ENCODE peak calls at places on chromosomes 12 and 14, in four cellular contexts. O, E, L and J are unnamed samples.

GRCh38 chr12:109027767-109028166 is 6.9 kb upstream of the SVOP start:
- DNase-seq in O (no peak), E (no peak), L (no peak), J (no peak)

GRCh38 chr14:103541494-103541943 is 12.5 kb downstream of the TRMT61A start:
- DNase-seq in O (no peak), E (no peak), L (no peak), J (no peak)

GRCh38 chr12:110373025-110373876 is 30.3 kb downstream of the ANAPC7 start:
- DNase-seq in O (no peak), E (no peak), L (no peak), J (no peak)

GRCh38 chr12:6943387-6943718 is 263 bp upstream of the RNU7-1 start:
- DNase-seq in O (no peak), E (peak; percentile 97), L (peak; percentile 91), J (peak; percentile 88)

GRCh38 chr12:116265361-116266128 is 11.9 kb downstream of the MED13L start:
- DNase-seq in O (no peak), E (no peak), L (no peak), J (no peak)

GRCh38 chr14:29150659-29151058 is 384.1 kb downstream of the FOXG1 start:
- DNase-seq in O (no peak), E (no peak), L (no peak), J (no peak)

GRCh38 chr12:27970391-27970980 is 2.0 kb downstream of the PTHLH start:
- DNase-seq in O (no peak), E (no peak), L (peak; percentile 79), J (no peak)

GRCh38 chr14:42683690-42684089 is 1077.0 kb downstream of the LRFN5 start:
- DNase-seq in O (no peak), E (no peak), L (no peak), J (no peak)

GRCh38 chr14:79256311-79256879 is 954.9 kb downstream of the DIO2 start:
- DNase-seq in O (no peak), E (no peak), L (no peak), J (no peak)

GRCh38 chr12:78918221-78918620 is 53.6 kb downstream of the SYT1 start:
- DNase-seq in O (no peak), E (no peak), L (peak; percentile 22), J (no peak)

GRCh38 chr14:75333523-75334190 is 55.0 kb downstream of the FOS start:
- DNase-seq in O (no peak), E (no peak), L (no peak), J (no peak)

GRCh38 chr12:47276253-47277070 is 196.7 kb upstream of the AMIGO2 start:
- DNase-seq in O (peak; percentile 36), E (no peak), L (no peak), J (peak; percentile 29)

DNA sequence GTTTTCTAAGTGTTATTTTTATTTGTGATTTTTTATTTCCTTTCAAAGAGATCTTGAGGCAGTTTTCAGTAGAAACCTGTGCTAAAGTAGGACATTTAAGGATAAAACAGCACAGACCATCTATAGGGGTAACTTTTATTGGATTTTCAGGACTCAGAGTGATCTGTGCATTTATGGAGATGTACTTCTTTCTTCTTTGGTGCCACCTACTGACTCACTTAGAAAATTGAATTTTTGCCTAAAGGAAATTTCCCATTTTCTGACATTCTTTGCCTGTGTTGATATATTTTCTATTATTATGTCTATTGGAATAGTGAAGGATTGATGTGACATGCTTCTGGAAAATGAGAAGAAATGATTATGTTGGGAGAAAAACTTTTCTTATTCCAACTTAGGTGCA is 113.0 kb downstream of the UNC79 start:
- DNase-seq in O (no peak), E (peak; percentile 3), L (peak; percentile 42), J (peak; percentile 10)
- TF ChIP-seq PBX3 in O (no peak), E (no peak), L (no peak), J (no peak)

GRCh38 chr12:12439636-12440035 is 82.8 kb downstream of the BORCS5 start:
- DNase-seq in O (no peak), E (peak; percentile 41), L (no peak), J (peak; percentile 87)
- TF ChIP-seq PBX3 in O (peak; percentile 11), E (peak; percentile 27), L (no peak), J (no peak)

DNA sequence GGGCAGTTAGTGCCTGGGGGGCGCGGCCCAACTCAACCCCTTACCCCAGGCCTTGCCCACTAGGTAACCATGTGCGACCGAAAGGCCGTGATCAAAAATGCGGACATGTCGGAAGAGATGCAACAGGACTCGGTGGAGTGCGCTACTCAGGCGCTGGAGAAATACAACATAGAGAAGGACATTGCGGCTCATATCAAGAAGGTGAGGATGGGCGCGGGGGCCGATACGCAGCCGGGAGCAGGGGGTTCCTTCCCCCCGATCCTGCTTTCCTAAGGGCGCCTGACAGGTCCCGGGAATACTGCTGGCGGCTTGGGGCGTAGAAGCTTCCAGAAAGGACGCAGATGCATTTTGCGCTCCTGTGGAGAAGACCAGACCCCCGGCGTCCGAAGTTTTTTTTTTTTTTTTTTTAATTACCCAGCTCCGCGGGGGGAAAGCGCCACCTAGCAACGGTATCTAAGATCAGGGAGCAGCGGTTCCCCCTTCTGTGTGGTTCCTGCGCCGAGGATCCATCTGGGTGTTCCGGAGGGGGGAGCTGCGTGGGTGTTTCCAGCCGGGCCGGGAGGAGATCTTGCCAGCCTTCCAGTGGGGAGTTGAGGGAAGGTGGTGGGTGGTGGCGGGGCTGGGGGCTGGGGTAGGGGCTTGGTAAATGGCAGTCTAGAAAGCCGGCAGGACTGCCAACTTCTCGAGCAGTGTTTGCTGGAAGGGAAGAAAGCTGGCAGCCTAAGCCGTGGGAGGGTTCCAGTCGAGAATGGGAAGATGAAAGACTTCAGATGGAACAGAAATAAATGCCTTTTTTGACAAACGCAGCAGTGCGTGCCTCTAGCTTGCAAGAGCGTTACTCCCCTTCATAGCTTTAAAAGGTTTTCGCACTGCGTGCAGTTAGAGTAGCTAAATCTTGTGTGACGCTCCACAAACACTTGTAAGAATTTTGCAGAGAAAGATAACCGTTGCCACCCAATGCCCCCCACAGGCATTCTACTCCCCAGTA is 734 bp downstream of the DYNLL1 start:
- DNase-seq in O (no peak), E (peak; percentile 44), L (peak; percentile 81), J (no peak)
- TF ChIP-seq PBX3 in O (no peak), E (no peak), L (no peak), J (no peak)

GRCh38 chr14:68297871-68298468 is 478.4 kb downstream of the RAD51B start:
- DNase-seq in O (no peak), E (no peak), L (no peak), J (peak; percentile 49)
- TF ChIP-seq PBX3 in O (no peak), E (no peak), L (no peak), J (no peak)

GRCh38 chr12:113292091-113292490 is 42.8 kb downstream of the SLC8B1 start:
- DNase-seq in O (no peak), E (no peak), L (no peak), J (no peak)
- TF ChIP-seq PBX3 in O (no peak), E (no peak), L (no peak), J (no peak)

GRCh38 chr14:63454436-63454835 is 88.7 kb downstream of the PPP2R5E start:
- DNase-seq in O (no peak), E (no peak), L (no peak), J (no peak)

GRCh38 chr14:63452796-63453195 is 90.4 kb downstream of the PPP2R5E start:
- DNase-seq in O (no peak), E (no peak), L (no peak), J (no peak)

GRCh38 chr14:63457498-63457897 is 85.7 kb downstream of the PPP2R5E start:
- DNase-seq in O (no peak), E (no peak), L (no peak), J (peak; percentile 60)

GRCh38 chr14:63453443-63453936 is 89.7 kb downstream of the PPP2R5E start:
- DNase-seq in O (no peak), E (no peak), L (no peak), J (no peak)

GRCh38 chr14:63454863-63455622 is 88.1 kb downstream of the PPP2R5E start:
- DNase-seq in O (no peak), E (no peak), L (no peak), J (no peak)
- TF ChIP-seq PBX3 in O (no peak), E (no peak), L (no peak), J (no peak)

GRCh38 chr12:92898755-92899154 is 30.3 kb downstream of the EEA1 start:
- DNase-seq in O (no peak), E (no peak), L (no peak), J (no peak)
- TF ChIP-seq PBX3 in O (no peak), E (no peak), L (no peak), J (no peak)

GRCh38 chr12:49550853-49551252 is 12.0 kb downstream of the KCNH3 start:
- DNase-seq in O (no peak), E (no peak), L (peak; percentile 16), J (peak; percentile 67)
- TF ChIP-seq PBX3 in O (no peak), E (no peak), L (no peak), J (no peak)